ENCODE peak calls at places on chromosomes 2 and 18, in seven cellular contexts. P, J, K, Y, M, R and V are unnamed samples.

GRCh38 chr18:38900445-38900844 is 1334.8 kb upstream of the CELF4 start:
- DNase-seq in K (no peak), R (no peak), M (no peak), P (no peak), Y (no peak), J (no peak), V (no peak)

GRCh38 chr18:27040796-27041195 is 144.3 kb downstream of the CHST9 start:
- DNase-seq in P (no peak), K (no peak), J (no peak), Y (no peak), R (no peak), M (no peak), V (no peak)

GRCh38 chr2:223084873-223085272 is 32.9 kb downstream of the KCNE4 start:
- DNase-seq in K (peak; percentile 27), Y (peak; percentile 39), R (peak; percentile 25), M (no peak), J (no peak), P (no peak), V (no peak)

GRCh38 chr2:179059026-179059680 is 9.2 kb upstream of the CCDC141 start:
- DNase-seq in P (no peak), J (no peak), R (no peak), K (no peak), M (no peak), Y (no peak), V (no peak)

GRCh38 chr2:172968061-172968469 is 107.6 kb upstream of the MAP3K20 start:
- DNase-seq in P (no peak), K (peak; percentile 94), J (peak; percentile 98), Y (peak; percentile 96), M (no peak), R (no peak), V (no peak)

GRCh38 chr18:9475643-9476580 is 599 bp downstream of the RALBP1 start:
- DNase-seq in J (peak; percentile 64), Y (peak; percentile 29), K (peak; percentile 37), M (no peak), R (no peak), P (peak; percentile 60), V (no peak)

GRCh38 chr2:56522605-56523089 is 338.9 kb downstream of the CCDC85A start:
- DNase-seq in J (no peak), P (no peak), M (no peak), Y (peak; percentile 42), R (no peak), K (peak; percentile 52), V (peak; percentile 25)

GRCh38 chr2:189210250-189211075 is 30.9 kb upstream of the COL5A2 start:
- DNase-seq in K (peak; percentile 81), M (peak; percentile 32), J (peak; percentile 94), Y (peak; percentile 98), R (no peak), P (peak; percentile 63), V (no peak)

GRCh38 chr2:159292157-159292556 is 5.7 kb upstream of the WDSUB1 start:
- DNase-seq in Y (no peak), K (no peak), M (no peak), J (no peak), P (no peak), R (no peak), V (no peak)

GRCh38 chr2:68579689-68580088 is 63.7 kb upstream of the PROKR1 start:
- DNase-seq in M (no peak), K (no peak), Y (no peak), P (no peak), R (no peak), J (no peak), V (no peak)
- TF ChIP-seq CTCF in M (no peak), K (no peak), Y (no peak), P (no peak), R (no peak), J (no peak), V (no peak)

DNA sequence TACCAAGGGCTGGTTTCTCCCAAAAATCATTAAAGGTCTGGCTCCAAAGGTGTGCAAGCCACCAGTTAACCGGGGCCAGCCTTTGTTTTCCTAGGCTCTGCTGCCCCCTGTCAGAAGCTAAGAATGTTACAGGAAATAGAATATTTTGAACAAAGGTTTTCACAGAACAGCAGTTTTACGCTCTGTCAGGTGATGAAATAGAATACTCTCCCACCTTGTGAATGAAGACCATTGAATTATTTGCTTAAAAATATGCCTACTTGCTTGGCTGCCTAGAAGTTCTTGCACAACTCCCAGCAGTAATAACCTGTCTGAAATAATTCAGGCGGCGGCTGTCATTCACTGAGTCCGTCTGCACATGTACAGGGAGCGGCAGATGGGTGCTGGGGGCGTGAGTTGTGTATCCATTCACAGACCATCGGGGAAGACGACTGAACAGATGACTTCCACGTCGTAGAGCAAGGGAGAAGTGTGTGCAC is 56.3 kb downstream of the SF3B1 start:
- DNase-seq in Y (peak; percentile 58), R (no peak), M (no peak), P (peak; percentile 65), J (peak; percentile 36), K (peak; percentile 74), V (peak; percentile 64)
- TF ChIP-seq CTCF in Y (peak; percentile 66), R (peak; percentile 75), M (peak; percentile 68), P (peak; percentile 82), J (peak; percentile 64), K (peak; percentile 70), V (peak; percentile 86)

DNA sequence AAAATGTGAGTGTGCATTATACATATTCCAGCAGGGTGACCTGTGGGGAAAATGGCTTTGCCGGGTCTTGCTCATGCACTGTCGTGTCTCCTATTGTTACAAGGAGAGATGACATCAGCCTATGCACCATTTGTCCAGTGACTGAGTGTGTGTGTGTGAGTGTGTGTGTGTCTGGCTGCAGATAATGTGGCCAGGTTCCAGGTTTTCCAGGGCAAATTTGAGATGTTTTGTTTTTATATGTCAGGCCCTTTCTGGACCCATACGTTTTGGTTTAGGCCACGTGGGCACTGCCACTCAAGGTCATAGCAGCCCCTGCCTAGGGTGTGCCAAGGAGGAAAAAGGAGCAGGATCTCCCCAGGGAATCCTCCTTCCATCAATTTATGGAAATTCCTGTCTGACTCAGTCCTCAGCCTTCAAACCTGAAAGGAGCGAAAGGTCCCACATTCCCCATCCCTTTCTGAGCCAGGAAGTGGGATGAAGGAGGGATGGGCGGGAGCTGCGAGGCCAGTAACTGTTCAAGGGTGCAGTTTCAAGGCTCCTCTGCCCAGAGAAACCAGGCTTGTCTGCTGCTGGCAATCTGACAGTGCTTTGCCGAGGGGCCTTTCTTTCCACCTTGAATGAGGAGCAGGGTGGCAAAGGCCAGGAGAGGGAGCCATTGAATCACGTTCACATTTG is 93.0 kb upstream of the SMAD2 start:
- DNase-seq in Y (peak; percentile 57), M (peak; percentile 65), J (peak; percentile 45), R (no peak), P (peak; percentile 67), K (peak; percentile 85), V (peak; percentile 67)
- TF ChIP-seq CTCF in Y (peak; percentile 50), M (peak; percentile 84), J (no peak), R (peak; percentile 83), P (no peak), K (peak; percentile 57), V (peak; percentile 24)

GRCh38 chr18:31120594-31120993 is 18.4 kb upstream of the DSC2 start:
- DNase-seq in Y (no peak), J (no peak), K (no peak), M (no peak), P (no peak), R (no peak), V (no peak)
- TF ChIP-seq CTCF in Y (no peak), J (no peak), K (no peak), M (no peak), P (no peak), R (no peak), V (no peak)

GRCh38 chr2:25165992-25166618 is 2.3 kb downstream of the POMC start:
- DNase-seq in R (no peak), P (no peak), M (no peak), K (peak; percentile 8), J (no peak), Y (no peak), V (no peak)
- TF ChIP-seq CTCF in R (peak; percentile 82), P (no peak), M (peak; percentile 57), K (no peak), J (peak; percentile 4), Y (peak; percentile 36), V (no peak)

DNA sequence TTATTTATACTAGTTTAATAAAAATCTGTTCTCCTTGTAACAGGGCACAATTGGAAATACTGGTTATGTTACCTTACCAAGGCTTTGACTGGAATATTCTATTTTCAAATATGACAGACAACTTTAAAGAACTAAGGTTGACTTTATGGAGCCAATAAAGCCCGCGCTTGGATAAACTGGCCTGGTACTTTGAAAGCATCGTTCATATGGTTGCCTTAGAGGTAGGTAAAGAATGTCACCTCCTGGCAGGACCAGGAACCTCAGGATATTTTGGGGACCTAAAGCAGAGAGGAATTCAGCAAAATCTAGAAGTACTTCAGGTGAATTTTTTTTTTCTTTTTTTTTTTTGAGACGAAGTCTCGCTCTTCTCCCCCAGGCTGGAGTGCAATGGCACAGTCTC is 71.2 kb upstream of the CREB1 start:
- DNase-seq in M (no peak), K (no peak), Y (no peak), P (no peak), R (no peak), J (no peak), V (no peak)
- TF ChIP-seq CTCF in M (no peak), K (peak; percentile 8), Y (no peak), P (no peak), R (peak; percentile 36), J (no peak), V (no peak)